ENCODE peak calls at places on chromosome 2, in ten cellular contexts. C is H9; D is small intestine; L is HT-29; P is retina; X is GM23248; V is stimulated activated CD4-positive, alpha-beta T cell treated with anti-CD3 and anti-CD28 coated beads, Interleukin-1b, Interleukin-23, amount 100 ng/mL, for 24 hours; G is SK-N-MC; R is thoracic aorta; O is EH. F is an unnamed sample.
A peak's percentile ranks its signal among the peaks of the same experiment; 100 is the strongest.

GRCh38 chr2:212337036-212337435 is 201.6 kb downstream of the ERBB4 start:
- DNase-seq in C (no peak), D (no peak), L (no peak), P (no peak), X (peak; percentile 6), V (no peak), G (no peak), R (no peak), O (no peak), F (no peak)

GRCh38 chr2:157751462-157752058 is 122.9 kb upstream of the ACVR1C start:
- DNase-seq in C (peak; percentile 57), D (no peak), L (peak; percentile 8), P (no peak), X (peak; percentile 10), V (peak; percentile 17), G (no peak), R (no peak), O (peak; percentile 57), F (no peak)

GRCh38 chr2:241295326-241296095 is 20.0 kb downstream of the HDLBP start:
- DNase-seq in C (no peak), D (no peak), L (no peak), P (no peak), X (peak; percentile 43), V (no peak), G (no peak), R (no peak), O (no peak), F (no peak)

GRCh38 chr2:131006561-131006960 is 86.7 kb downstream of the FAM168B start:
- DNase-seq in C (no peak), D (no peak), L (no peak), P (no peak), X (no peak), V (no peak), G (no peak), R (no peak), O (no peak), F (no peak)

GRCh38 chr2:154238252-154238651 is 366.5 kb downstream of the GALNT13 start:
- DNase-seq in C (no peak), D (no peak), L (no peak), P (no peak), X (no peak), V (no peak), G (no peak), R (no peak), O (no peak), F (no peak)

GRCh38 chr2:218781691-218782528 is at the start of gene CYP27A1:
- DNase-seq in C (peak; percentile 52), D (peak; percentile 88), L (peak; percentile 18), P (peak; percentile 83), X (peak; percentile 62), V (no peak), G (no peak), R (no peak), O (peak; percentile 44), F (peak; percentile 76)

GRCh38 chr2:8319219-8319618 is 362.6 kb upstream of the ID2 start:
- DNase-seq in C (no peak), D (no peak), L (no peak), P (no peak), X (peak; percentile 81), V (no peak), G (no peak), R (no peak), O (no peak), F (no peak)

GRCh38 chr2:88212251-88212790 is 42.2 kb downstream of the THNSL2 start:
- DNase-seq in C (peak; percentile 70), D (no peak), L (no peak), P (peak; percentile 36), X (peak; percentile 46), V (no peak), G (no peak), R (no peak), O (peak; percentile 21), F (peak; percentile 34)

GRCh38 chr2:239811806-239812560 is 213.2 kb downstream of the NDUFA10 start:
- DNase-seq in C (no peak), D (no peak), L (no peak), P (no peak), X (no peak), V (no peak), G (no peak), R (no peak), O (no peak), F (no peak)

GRCh38 chr2:42959148-42959992 is 167.0 kb upstream of the HAAO start:
- DNase-seq in C (no peak), D (no peak), L (no peak), P (no peak), X (peak; percentile 70), V (no peak), G (no peak), R (no peak), O (peak; percentile 54), F (no peak)

GRCh38 chr2:213861638-213862037 is 549.2 kb upstream of the VWC2L start:
- DNase-seq in C (no peak), D (peak; percentile 76), L (peak; percentile 24), P (no peak), X (no peak), V (no peak), G (no peak), R (no peak), O (no peak), F (peak; percentile 4)

GRCh38 chr2:70561893-70562292 is 8.3 kb upstream of the TGFA start:
- DNase-seq in C (no peak), D (no peak), L (no peak), P (no peak), X (peak; percentile 25), V (no peak), G (no peak), R (no peak), O (peak; percentile 4), F (peak; percentile 32)

GRCh38 chr2:8298783-8299182 is 383.1 kb upstream of the ID2 start:
- DNase-seq in C (no peak), D (no peak), L (no peak), P (no peak), X (no peak), V (no peak), G (no peak), R (no peak), O (no peak), F (no peak)

GRCh38 chr2:159251296-159252173 is 35.0 kb downstream of the WDSUB1 start:
- DNase-seq in C (no peak), D (no peak), L (no peak), P (no peak), X (no peak), V (no peak), G (peak; percentile 71), R (no peak), O (peak; percentile 15), F (no peak)

GRCh38 chr2:49146412-49146811 is 7.9 kb downstream of the FSHR start:
- DNase-seq in C (no peak), D (no peak), L (no peak), P (no peak), X (no peak), V (no peak), G (no peak), R (no peak), O (no peak), F (no peak)

F was measured in left kidney.